ENCODE peak calls at places on chromosome 4, in four cellular contexts. N is cardiac muscle cell, C is heart right ventricle, I is right lobe of liver. R is an unnamed sample. For H3K27me3 and H3K4me1, the result is how much of the 10 kb centered on the place peaks cover.

GRCh38 chr4:98568896-98569663 is 89.3 kb downstream of the TSPAN5 start:
- DNase-seq in N (peak), C (no peak), I (no peak), R (no peak)

GRCh38 chr4:85152490-85152889 is 186.0 kb upstream of the WDFY3 start:
- DNase-seq in N (no peak), C (no peak), I (no peak), R (no peak)

GRCh38 chr4:109298279-109299010 is 4.0 kb downstream of the COL25A1 start:
- DNase-seq in N (peak), C (no peak), I (no peak), R (no peak)

GRCh38 chr4:48985976-48986653 is at the start of gene CWH43:
- DNase-seq in N (no peak), C (no peak), I (peak), R (no peak)

GRCh38 chr4:118751634-118752293 is 66.6 kb downstream of the METTL14 start:
- DNase-seq in N (peak), C (no peak), I (no peak), R (no peak)

GRCh38 chr4:88738714-88739366 is 41.2 kb upstream of the NAP1L5 start:
- DNase-seq in N (no peak), C (no peak), I (no peak), R (no peak)

GRCh38 chr4:8702020-8702495 is 109.5 kb downstream of the CPZ start:
- DNase-seq in N (no peak), C (no peak), I (no peak), R (peak)

GRCh38 chr4:107071108-107071507 is 35.0 kb upstream of the DKK2 start:
- DNase-seq in N (no peak), C (no peak), I (no peak), R (no peak)

GRCh38 chr4:73822389-73822788 is 14.1 kb upstream of the CXCL6 start:
- DNase-seq in N (no peak), C (no peak), I (no peak), R (no peak)

GRCh38 chr4:787561-787981 is 38.4 kb downstream of the CPLX1 start:
- DNase-seq in N (no peak), C (no peak), I (no peak), R (no peak)

GRCh38 chr4:67465032-67465762 is 80.1 kb downstream of the CENPC start:
- DNase-seq in N (no peak), C (no peak), I (no peak), R (no peak)

GRCh38 chr4:153789741-153790651 is 1.1 kb upstream of the SFRP2 start:
- DNase-seq in N (no peak), C (no peak), I (no peak), R (no peak)
- H3K4me3 ChIP-seq in N (no peak), C (no peak), I (no peak), R (no peak)

DNA sequence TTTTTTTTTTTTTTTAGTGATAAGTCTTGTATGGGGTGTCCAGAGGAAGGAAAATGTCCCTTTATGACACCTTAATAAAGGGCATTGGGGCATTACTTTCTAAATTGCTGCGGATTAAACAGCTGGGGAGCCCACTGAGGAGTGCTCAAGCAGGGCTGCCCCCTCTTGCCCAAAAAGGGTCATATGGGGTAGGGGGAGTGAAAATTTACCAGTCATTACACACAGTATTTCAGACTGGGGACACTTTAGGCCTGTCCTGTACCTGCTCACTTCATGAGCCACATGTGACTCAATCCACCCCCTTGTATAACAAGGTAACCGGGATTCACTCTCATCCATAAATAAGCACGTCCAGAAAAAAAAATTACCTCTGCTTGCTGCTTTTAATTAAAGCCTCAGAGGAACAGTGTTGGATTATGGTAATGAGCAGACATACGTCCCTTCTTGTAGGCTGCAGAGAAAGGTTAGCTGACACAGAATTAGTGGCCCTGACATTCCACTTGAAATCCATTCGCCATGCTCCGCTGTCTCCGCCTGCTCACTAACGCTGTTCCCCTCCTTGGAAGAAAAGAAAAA is 1.8 kb downstream of the PRDM8 start:
- DNase-seq in N (no peak), C (no peak), I (no peak), R (no peak)
- H3K27me3 ChIP-seq in N (half or more), C (half or more), I (under half), R (under half)

GRCh38 chr4:145907827-145908226 is 30.8 kb downstream of the ZNF827 start:
- DNase-seq in N (no peak), C (no peak), I (no peak), R (no peak)
- H3K4me1 ChIP-seq in N (under half), C (under half), I (under half), R (under half)

GRCh38 chr4:42412251-42412650 is 15.0 kb downstream of the SHISA3 start:
- DNase-seq in N (peak), C (no peak), I (no peak), R (no peak)
- H3K4me3 ChIP-seq in N (no peak), C (no peak), I (no peak), R (no peak)

GRCh38 chr4:185328586-185328985 is 67.1 kb downstream of the LRP2BP start:
- DNase-seq in N (no peak), C (no peak), I (no peak), R (no peak)

GRCh38 chr4:185335579-185335978 is 60.1 kb downstream of the LRP2BP start:
- DNase-seq in N (no peak), C (no peak), I (no peak), R (no peak)

DNA sequence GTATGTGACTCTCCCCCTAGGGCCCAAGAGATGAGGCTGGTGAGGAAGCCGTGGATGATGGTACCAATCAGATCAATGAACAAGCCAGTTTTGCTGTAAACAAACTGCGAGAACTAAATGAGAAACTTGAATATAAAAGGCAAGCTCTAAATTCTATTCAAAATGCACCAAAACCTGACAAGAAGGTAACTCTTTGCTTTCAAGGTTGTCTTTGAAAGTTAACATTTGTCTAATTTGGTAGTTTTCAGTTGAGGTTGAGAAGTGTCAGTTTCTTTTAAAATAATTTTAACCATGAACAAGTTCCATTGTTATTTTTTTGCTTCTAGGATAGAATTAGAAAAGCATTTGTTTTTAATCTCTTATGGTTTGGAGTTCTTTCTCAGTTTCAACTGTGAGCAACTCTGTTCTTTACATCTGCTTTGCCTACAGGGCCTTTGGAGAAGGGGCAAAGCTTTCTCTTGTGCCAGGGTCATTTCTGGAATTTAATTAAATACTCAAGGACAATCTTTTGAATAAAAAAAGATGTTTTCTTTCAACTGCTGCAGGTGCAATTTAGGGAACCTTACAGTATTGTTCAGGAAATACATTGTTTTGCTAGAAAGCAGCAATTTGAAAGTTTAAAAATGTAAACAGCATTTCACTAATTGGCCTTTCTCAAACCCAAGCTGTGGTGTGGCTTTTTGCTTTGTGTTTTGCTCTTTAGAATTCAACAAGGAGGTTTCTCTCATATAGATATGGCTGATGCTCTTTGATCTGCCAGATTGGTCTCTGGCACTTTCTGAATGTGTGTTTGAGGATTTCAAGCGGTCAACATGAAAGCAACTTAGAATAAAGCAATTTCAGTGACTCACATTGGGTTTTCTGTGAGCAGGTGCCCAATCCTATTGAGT is 62.9 kb downstream of the LRP2BP start:
- DNase-seq in N (no peak), C (no peak), I (no peak), R (no peak)
- H3K27me3 ChIP-seq in N (under half), C (under half), I (under half), R (under half)

GRCh38 chr4:76210502-76210901 is 3.1 kb downstream of the SCARB2 start:
- DNase-seq in N (no peak), C (no peak), I (no peak), R (no peak)
- H3K4me1 ChIP-seq in N (under half), C (under half), I (under half), R (under half)

GRCh38 chr4:6250235-6250983 is 19.2 kb upstream of the WFS1 start:
- DNase-seq in N (peak), C (no peak), I (no peak), R (no peak)
- H3K4me3 ChIP-seq in N (no peak), C (no peak), I (no peak), R (peak)

GRCh38 chr4:41745292-41746024 is 3.1 kb downstream of the PHOX2B start:
- DNase-seq in N (no peak), C (no peak), I (no peak), R (peak)

GRCh38 chr4:41746440-41747229 is 1.9 kb downstream of the PHOX2B start:
- DNase-seq in N (no peak), C (no peak), I (no peak), R (no peak)

GRCh38 chr4:41744572-41745291 is 3.8 kb downstream of the PHOX2B start:
- DNase-seq in N (no peak), C (no peak), I (no peak), R (peak)

GRCh38 chr4:41747230-41748055 is 1.1 kb downstream of the PHOX2B start:
- DNase-seq in N (no peak), C (no peak), I (no peak), R (no peak)

GRCh38 chr4:41746025-41746439 is 2.5 kb downstream of the PHOX2B start:
- DNase-seq in N (no peak), C (no peak), I (no peak), R (no peak)
- H3K27me3 ChIP-seq in N (half or more), C (half or more), I (half or more), R (under half)